ENCODE peak calls at places on chromosomes 1 and 21, in four cellular contexts. One of them, this sample, is unnamed.

GRCh38 chr1:94079056-94079990 is 41.6 kb downstream of the ABCA4 start:
- DNase-seq in HCT116: no peak
- DNase-seq in left ventricle myocardium inferior: no peak
- DNase-seq in lung: no peak
- DNase-seq in this sample: peak; percentile 68

GRCh38 chr1:36787312-36787711 is 247.0 kb downstream of the GRIK3 start:
- DNase-seq in HCT116: no peak
- DNase-seq in left ventricle myocardium inferior: no peak
- DNase-seq in lung: no peak
- DNase-seq in this sample: no peak

GRCh38 chr1:73943270-73943669 is 254.7 kb downstream of the LRRIQ3 start:
- DNase-seq in HCT116: no peak
- DNase-seq in left ventricle myocardium inferior: no peak
- DNase-seq in lung: no peak
- DNase-seq in this sample: no peak

GRCh38 chr1:87951852-87952251 is 623.2 kb downstream of the LMO4 start:
- DNase-seq in HCT116: no peak
- DNase-seq in left ventricle myocardium inferior: no peak
- DNase-seq in lung: no peak
- DNase-seq in this sample: no peak

GRCh38 chr21:34189506-34189905 is 116.1 kb downstream of the MRPS6 start:
- DNase-seq in HCT116: no peak
- DNase-seq in left ventricle myocardium inferior: no peak
- DNase-seq in lung: no peak
- DNase-seq in this sample: no peak

GRCh38 chr21:22791376-22791775 is 1793.2 kb downstream of the NCAM2 start:
- DNase-seq in HCT116: no peak
- DNase-seq in left ventricle myocardium inferior: no peak
- DNase-seq in lung: no peak
- DNase-seq in this sample: no peak

GRCh38 chr1:87120779-87121178 is 206.3 kb downstream of the HS2ST1 start:
- DNase-seq in HCT116: no peak
- DNase-seq in left ventricle myocardium inferior: no peak
- DNase-seq in lung: no peak
- DNase-seq in this sample: no peak

GRCh38 chr1:94092210-94092613 is 28.7 kb downstream of the ABCA4 start:
- DNase-seq in HCT116: no peak
- DNase-seq in left ventricle myocardium inferior: no peak
- DNase-seq in lung: no peak
- DNase-seq in this sample: peak; percentile 96

GRCh38 chr1:109923131-109923945 is 12.7 kb downstream of the CSF1 start:
- DNase-seq in HCT116: no peak
- DNase-seq in left ventricle myocardium inferior: no peak
- DNase-seq in lung: no peak
- DNase-seq in this sample: peak; percentile 48

GRCh38 chr1:206933333-206933945 is 11.7 kb upstream of the FCMR start:
- DNase-seq in HCT116: peak; percentile 34
- DNase-seq in left ventricle myocardium inferior: no peak
- DNase-seq in lung: peak; percentile 52
- DNase-seq in this sample: peak; percentile 19

GRCh38 chr21:42864812-42865211 is 14.5 kb downstream of the WDR4 start:
- DNase-seq in HCT116: no peak
- DNase-seq in left ventricle myocardium inferior: no peak
- DNase-seq in lung: no peak
- DNase-seq in this sample: no peak

GRCh38 chr1:14259191-14259757 is 339.2 kb upstream of the KAZN start:
- DNase-seq in HCT116: no peak
- DNase-seq in left ventricle myocardium inferior: peak; percentile 86
- DNase-seq in lung: peak; percentile 59
- DNase-seq in this sample: peak; percentile 44

GRCh38 chr1:53959664-53960250 is 13.6 kb downstream of the LRRC42 start:
- DNase-seq in HCT116: no peak
- DNase-seq in left ventricle myocardium inferior: no peak
- DNase-seq in lung: no peak
- DNase-seq in this sample: peak; percentile 43

GRCh38 chr1:171251042-171251740 is 2.9 kb downstream of the FMO1 start:
- DNase-seq in HCT116: peak; percentile 23
- DNase-seq in left ventricle myocardium inferior: no peak
- DNase-seq in lung: no peak
- DNase-seq in this sample: peak; percentile 41

GRCh38 chr1:190413142-190413541 is 64.5 kb downstream of the BRINP3 start:
- DNase-seq in HCT116: no peak
- DNase-seq in left ventricle myocardium inferior: no peak
- DNase-seq in lung: no peak
- DNase-seq in this sample: no peak

GRCh38 chr1:238675241-238675640 is 711.1 kb upstream of the CHRM3 start:
- DNase-seq in HCT116: no peak
- DNase-seq in left ventricle myocardium inferior: no peak
- DNase-seq in lung: no peak
- DNase-seq in this sample: no peak

GRCh38 chr1:1123581-1124507 is 8.0 kb upstream of the C1orf159 start:
- DNase-seq in HCT116: no peak
- DNase-seq in left ventricle myocardium inferior: no peak
- DNase-seq in lung: no peak
- DNase-seq in this sample: no peak

GRCh38 chr1:36484099-36484498 is 1.4 kb upstream of the CSF3R start:
- DNase-seq in HCT116: no peak
- DNase-seq in left ventricle myocardium inferior: no peak
- DNase-seq in lung: no peak
- DNase-seq in this sample: no peak

GRCh38 chr21:45125347-45125746 is 51.0 kb downstream of the ADARB1 start:
- DNase-seq in HCT116: no peak
- DNase-seq in left ventricle myocardium inferior: no peak
- DNase-seq in lung: no peak
- DNase-seq in this sample: no peak

GRCh38 chr1:189350983-189351616 is 1126.6 kb downstream of the BRINP3 start:
- DNase-seq in HCT116: no peak
- DNase-seq in left ventricle myocardium inferior: no peak
- DNase-seq in lung: no peak
- DNase-seq in this sample: no peak

DNA sequence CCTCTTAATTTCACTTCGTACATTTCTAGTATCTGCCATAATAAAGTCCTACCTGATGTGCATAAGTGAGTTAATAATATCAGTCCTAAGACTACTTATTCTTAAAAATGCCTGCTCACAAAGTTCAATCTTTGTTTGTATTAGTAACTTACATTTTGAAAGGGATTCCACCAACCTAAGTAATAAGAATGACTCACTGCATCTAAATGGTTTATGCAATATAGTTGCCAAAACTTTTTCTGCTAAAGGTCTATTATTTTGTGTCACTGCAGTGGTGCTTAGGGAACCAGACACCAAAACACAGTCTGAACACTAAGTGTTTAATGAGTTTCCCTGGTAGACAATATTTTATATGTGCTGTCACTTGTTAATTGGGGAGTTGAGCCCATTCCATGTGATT is 1.8 kb downstream of the ZNF669 start:
- DNase-seq in HCT116: no peak
- DNase-seq in left ventricle myocardium inferior: no peak
- DNase-seq in lung: no peak
- DNase-seq in this sample: peak; percentile 49
- H3K4me3 ChIP-seq in HCT116: no peak overlapping the region
- H3K4me3 ChIP-seq in left ventricle myocardium inferior: no peak overlapping the region
- H3K4me3 ChIP-seq in lung: no peak overlapping the region
- H3K4me3 ChIP-seq in this sample: no peak overlapping the region

GRCh38 chr1:58905628-58906256 is 121.9 kb upstream of the JUN start:
- DNase-seq in HCT116: no peak
- DNase-seq in left ventricle myocardium inferior: no peak
- DNase-seq in lung: no peak
- DNase-seq in this sample: no peak

GRCh38 chr1:58903450-58904298 is 119.8 kb upstream of the JUN start:
- DNase-seq in HCT116: peak; percentile 55
- DNase-seq in left ventricle myocardium inferior: peak; percentile 96
- DNase-seq in lung: peak; percentile 94
- DNase-seq in this sample: peak; percentile 95

GRCh38 chr1:58902830-58903229 is 119.0 kb upstream of the JUN start:
- DNase-seq in HCT116: no peak
- DNase-seq in left ventricle myocardium inferior: no peak
- DNase-seq in lung: no peak
- DNase-seq in this sample: no peak

GRCh38 chr1:58905126-58905490 is 121.3 kb upstream of the JUN start:
- DNase-seq in HCT116: no peak
- DNase-seq in left ventricle myocardium inferior: no peak
- DNase-seq in lung: no peak
- DNase-seq in this sample: no peak

DNA sequence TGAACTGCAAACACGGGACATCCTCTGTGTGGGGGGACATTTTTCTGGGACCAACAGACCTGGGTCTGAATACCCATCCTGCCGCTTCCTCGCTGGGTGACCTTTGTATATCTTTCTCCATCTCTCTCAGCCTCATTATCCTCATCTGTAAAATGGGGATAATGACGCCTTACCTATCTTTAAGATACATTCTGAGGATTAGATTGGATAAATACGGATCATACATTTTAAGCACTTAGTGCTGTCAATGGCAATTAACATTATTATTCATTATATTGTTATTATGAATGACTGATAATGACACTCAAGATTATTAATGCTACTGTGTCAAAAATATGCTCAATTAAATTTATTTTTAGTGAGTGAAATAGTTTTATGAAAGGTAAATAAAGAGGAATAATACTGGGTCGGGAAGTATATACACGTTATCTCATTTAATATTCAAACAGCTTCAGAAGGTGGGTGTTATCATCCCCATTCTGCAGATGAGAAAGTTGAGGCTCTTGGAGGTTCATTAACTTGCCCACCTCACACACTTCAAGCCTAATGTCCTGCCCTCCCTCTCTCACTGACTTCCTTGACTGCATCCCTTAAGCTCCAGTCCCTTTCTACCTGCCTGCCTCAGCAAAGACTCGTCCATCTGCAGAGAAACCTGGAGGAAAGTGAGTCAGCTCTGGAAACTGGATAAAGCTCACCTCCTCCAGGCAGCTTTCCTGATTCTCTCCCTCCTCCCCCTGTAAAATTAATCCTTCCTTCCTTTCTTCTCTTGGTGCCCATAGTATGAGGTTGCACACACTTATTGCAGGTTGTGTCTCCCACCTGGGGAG is 120.7 kb upstream of the JUN start:
- DNase-seq in HCT116: no peak
- DNase-seq in left ventricle myocardium inferior: no peak
- DNase-seq in lung: no peak
- DNase-seq in this sample: no peak
- H3K4me3 ChIP-seq in HCT116: peak overlapping the region; percentile 41
- H3K4me3 ChIP-seq in left ventricle myocardium inferior: peak overlapping the region; percentile 69
- H3K4me3 ChIP-seq in lung: peak overlapping the region; percentile 38
- H3K4me3 ChIP-seq in this sample: peak overlapping the region; percentile 61

DNA sequence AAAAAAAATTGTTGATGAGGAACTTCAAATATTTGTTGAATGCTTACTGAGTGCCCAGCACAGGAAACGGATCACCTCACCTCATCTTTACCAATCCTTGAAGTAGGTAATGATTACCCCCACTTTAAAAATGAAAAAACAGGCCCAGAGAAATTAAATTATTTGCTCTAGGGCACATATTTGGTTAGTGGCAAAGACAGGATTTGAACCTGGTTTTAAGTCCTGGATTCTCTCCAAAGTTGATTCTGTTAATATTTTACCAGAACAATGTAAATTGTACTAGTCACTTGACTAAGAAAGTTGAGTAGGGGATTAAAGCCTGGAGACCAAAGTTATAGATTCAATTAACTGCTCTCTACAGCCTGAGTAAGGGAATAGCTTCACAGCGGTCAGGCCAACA is 97.9 kb downstream of the GIPC2 start:
- DNase-seq in HCT116: no peak
- DNase-seq in left ventricle myocardium inferior: no peak
- DNase-seq in lung: no peak
- DNase-seq in this sample: no peak
- H3K4me3 ChIP-seq in HCT116: no peak overlapping the region
- H3K4me3 ChIP-seq in left ventricle myocardium inferior: no peak overlapping the region
- H3K4me3 ChIP-seq in lung: no peak overlapping the region
- H3K4me3 ChIP-seq in this sample: no peak overlapping the region

GRCh38 chr1:227731241-227731677 is 3.8 kb downstream of the JMJD4 start:
- DNase-seq in HCT116: no peak
- DNase-seq in left ventricle myocardium inferior: no peak
- DNase-seq in lung: no peak
- DNase-seq in this sample: no peak

GRCh38 chr1:227729144-227729880 is 5.8 kb downstream of the JMJD4 start:
- DNase-seq in HCT116: no peak
- DNase-seq in left ventricle myocardium inferior: no peak
- DNase-seq in lung: no peak
- DNase-seq in this sample: no peak

GRCh38 chr1:227730630-227731151 is 4.4 kb downstream of the JMJD4 start:
- DNase-seq in HCT116: no peak
- DNase-seq in left ventricle myocardium inferior: no peak
- DNase-seq in lung: no peak
- DNase-seq in this sample: no peak

GRCh38 chr1:227728892-227729143 is 6.3 kb downstream of the JMJD4 start:
- DNase-seq in HCT116: no peak
- DNase-seq in left ventricle myocardium inferior: no peak
- DNase-seq in lung: no peak
- DNase-seq in this sample: no peak

DNA sequence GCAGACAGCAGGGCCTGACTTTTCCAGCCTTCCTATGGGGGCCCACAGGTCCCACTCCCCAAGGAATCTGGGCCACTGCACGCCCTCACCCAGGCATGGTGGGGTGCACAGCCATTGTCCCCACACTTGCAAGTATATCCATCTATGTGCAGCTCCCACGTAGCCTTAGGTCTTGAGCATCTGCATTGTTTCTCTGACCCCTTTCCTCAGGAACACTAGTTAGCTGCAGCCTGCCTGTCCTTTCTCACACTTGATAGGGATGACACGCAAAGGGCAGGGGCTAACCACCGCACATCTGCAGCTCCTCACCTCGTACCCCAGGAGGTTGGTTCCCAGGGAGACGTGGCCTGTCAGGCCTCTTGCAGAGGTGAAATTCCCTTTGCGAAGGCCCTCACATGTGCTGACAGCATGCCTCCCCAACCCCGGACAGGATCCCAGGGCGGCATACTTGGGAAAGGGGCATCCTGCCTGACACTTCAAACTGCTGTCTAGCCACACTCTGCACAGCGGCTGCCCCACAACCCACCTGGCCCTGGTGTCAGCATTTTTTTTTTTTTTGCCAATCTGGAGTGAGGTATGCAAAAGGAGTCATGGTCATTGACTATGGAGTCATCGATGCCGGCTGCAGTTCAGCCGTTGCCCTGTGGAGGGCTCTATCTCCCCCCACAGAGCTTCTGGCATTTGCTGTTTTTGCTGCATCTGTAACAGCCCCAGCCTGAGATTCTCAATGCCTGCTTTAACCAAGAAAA is 5.0 kb downstream of the JMJD4 start:
- DNase-seq in HCT116: peak; percentile 27
- DNase-seq in left ventricle myocardium inferior: no peak
- DNase-seq in lung: no peak
- DNase-seq in this sample: peak; percentile 80
- H3K4me3 ChIP-seq in HCT116: no peak overlapping the region
- H3K4me3 ChIP-seq in left ventricle myocardium inferior: peak overlapping the region; percentile 73
- H3K4me3 ChIP-seq in lung: no peak overlapping the region
- H3K4me3 ChIP-seq in this sample: no peak overlapping the region

GRCh38 chr21:41768371-41769042 is 1.7 kb upstream of the RIPK4 start:
- DNase-seq in HCT116: peak; percentile 32
- DNase-seq in left ventricle myocardium inferior: no peak
- DNase-seq in lung: no peak
- DNase-seq in this sample: peak; percentile 44
- H3K4me3 ChIP-seq in HCT116: peak overlapping the region; percentile 74
- H3K4me3 ChIP-seq in left ventricle myocardium inferior: peak overlapping the region; percentile 46
- H3K4me3 ChIP-seq in lung: no peak overlapping the region
- H3K4me3 ChIP-seq in this sample: peak overlapping the region; percentile 4

This sample was measured in choroid plexus epithelial cell.